ENCODE peak calls at places on chromosomes 3 and 15, in four cellular contexts. V is naive thymus-derived CD8-positive, alpha-beta T cell; Q is aorta; K is AG09309. E is an unnamed sample.

GRCh38 chr3:190077646-190078045 is 43.1 kb downstream of the P3H2 start:
- DNase-seq in V (no peak), K (no peak), Q (no peak), E (no peak)

GRCh38 chr3:3998140-3998977 is 199.1 kb downstream of the LRRN1 start:
- DNase-seq in Q (no peak), V (no peak), K (no peak), E (no peak)

GRCh38 chr15:74653426-74654082 is 37.9 kb downstream of the CLK3 start:
- DNase-seq in K (peak; percentile 41), V (no peak), Q (no peak), E (no peak)

GRCh38 chr3:172127929-172128580 is 88.7 kb downstream of the FNDC3B start:
- DNase-seq in K (no peak), V (no peak), Q (no peak), E (no peak)

GRCh38 chr3:20080956-20081554 is 40.8 kb downstream of the KAT2B start:
- DNase-seq in K (no peak), V (no peak), Q (peak; percentile 79), E (no peak)

GRCh38 chr15:37931868-37932267 is 2.6 kb upstream of the TMCO5A start:
- DNase-seq in Q (no peak), K (no peak), V (no peak), E (no peak)

GRCh38 chr3:79521221-79521848 is 246.5 kb downstream of the ROBO1 start:
- DNase-seq in Q (no peak), K (no peak), V (no peak), E (no peak)

GRCh38 chr3:126083511-126083912 is 412 bp downstream of the SLC41A3 start:
- DNase-seq in K (no peak), Q (peak; percentile 83), V (no peak), E (no peak)

GRCh38 chr15:70643106-70643782 is 120.1 kb downstream of the UACA start:
- DNase-seq in K (no peak), Q (no peak), V (no peak), E (no peak)